ENCODE peak calls at places on chromosome 15, in six cellular contexts. One of them, this sample, is unnamed.

GRCh38 chr15:57735891-57736290 is 29.4 kb downstream of the POLR2M start:
- DNase-seq in heart left ventricle: no peak
- DNase-seq in GM12864: no peak
- DNase-seq in Daoy: no peak
- DNase-seq in effector CD8-positive, alpha-beta T cell: no peak
- DNase-seq in T follicular helper cell: no peak
- DNase-seq in this sample: no peak

GRCh38 chr15:62561572-62561970 is 396.5 kb upstream of the C2CD4B start:
- DNase-seq in heart left ventricle: no peak
- DNase-seq in effector CD8-positive, alpha-beta T cell: no peak
- DNase-seq in Daoy: no peak
- DNase-seq in T follicular helper cell: no peak
- DNase-seq in GM12864: no peak
- DNase-seq in this sample: no peak

GRCh38 chr15:20340331-20340811 is 201.2 kb downstream of the GOLGA6L6 start:
- DNase-seq in T follicular helper cell: no peak
- DNase-seq in Daoy: peak
- DNase-seq in GM12864: no peak
- DNase-seq in heart left ventricle: peak
- DNase-seq in effector CD8-positive, alpha-beta T cell: no peak
- DNase-seq in this sample: no peak

GRCh38 chr15:82850242-82850591 is 40.8 kb downstream of the WHAMM start:
- DNase-seq in effector CD8-positive, alpha-beta T cell: no peak
- DNase-seq in heart left ventricle: no peak
- DNase-seq in T follicular helper cell: no peak
- DNase-seq in GM12864: no peak
- DNase-seq in Daoy: peak
- DNase-seq in this sample: no peak

GRCh38 chr15:31131853-31132375 is 30.4 kb upstream of the TRPM1 start:
- DNase-seq in T follicular helper cell: no peak
- DNase-seq in Daoy: no peak
- DNase-seq in GM12864: no peak
- DNase-seq in effector CD8-positive, alpha-beta T cell: no peak
- DNase-seq in heart left ventricle: no peak
- DNase-seq in this sample: no peak

GRCh38 chr15:92453611-92454010 is 59.9 kb downstream of the ST8SIA2 start:
- DNase-seq in Daoy: no peak
- DNase-seq in heart left ventricle: no peak
- DNase-seq in effector CD8-positive, alpha-beta T cell: no peak
- DNase-seq in T follicular helper cell: no peak
- DNase-seq in GM12864: no peak
- DNase-seq in this sample: no peak

GRCh38 chr15:40339621-40339945 is 1.2 kb downstream of the CCDC9B start:
- DNase-seq in T follicular helper cell: no peak
- DNase-seq in effector CD8-positive, alpha-beta T cell: no peak
- DNase-seq in GM12864: no peak
- DNase-seq in Daoy: peak
- DNase-seq in heart left ventricle: peak
- DNase-seq in this sample: no peak

GRCh38 chr15:100821327-100821726 is 58.3 kb upstream of the ALDH1A3 start:
- DNase-seq in effector CD8-positive, alpha-beta T cell: no peak
- DNase-seq in T follicular helper cell: no peak
- DNase-seq in heart left ventricle: no peak
- DNase-seq in Daoy: no peak
- DNase-seq in GM12864: no peak
- DNase-seq in this sample: no peak

GRCh38 chr15:44535509-44536297 is 1.2 kb upstream of the EIF3J start:
- DNase-seq in GM12864: no peak
- DNase-seq in T follicular helper cell: no peak
- DNase-seq in Daoy: peak
- DNase-seq in heart left ventricle: no peak
- DNase-seq in effector CD8-positive, alpha-beta T cell: no peak
- DNase-seq in this sample: no peak

GRCh38 chr15:40100133-40100946 is 8.3 kb downstream of the BMF start:
- DNase-seq in GM12864: no peak
- DNase-seq in Daoy: no peak
- DNase-seq in heart left ventricle: no peak
- DNase-seq in effector CD8-positive, alpha-beta T cell: no peak
- DNase-seq in T follicular helper cell: no peak
- DNase-seq in this sample: no peak

GRCh38 chr15:28977377-28978010 is 91.7 kb downstream of the APBA2 start:
- DNase-seq in Daoy: peak
- DNase-seq in effector CD8-positive, alpha-beta T cell: no peak
- DNase-seq in GM12864: no peak
- DNase-seq in T follicular helper cell: no peak
- DNase-seq in heart left ventricle: no peak
- DNase-seq in this sample: peak

GRCh38 chr15:39830166-39830565 is 47.5 kb upstream of the FSIP1 start:
- DNase-seq in effector CD8-positive, alpha-beta T cell: no peak
- DNase-seq in T follicular helper cell: no peak
- DNase-seq in Daoy: no peak
- DNase-seq in heart left ventricle: no peak
- DNase-seq in GM12864: no peak
- DNase-seq in this sample: no peak

GRCh38 chr15:62644874-62645755 is 397.4 kb upstream of the TPM1 start:
- DNase-seq in heart left ventricle: no peak
- DNase-seq in T follicular helper cell: no peak
- DNase-seq in GM12864: no peak
- DNase-seq in Daoy: no peak
- DNase-seq in effector CD8-positive, alpha-beta T cell: no peak
- DNase-seq in this sample: no peak

GRCh38 chr15:85710340-85710842 is 84.3 kb downstream of the KLHL25 start:
- DNase-seq in heart left ventricle: no peak
- DNase-seq in T follicular helper cell: no peak
- DNase-seq in Daoy: no peak
- DNase-seq in GM12864: peak
- DNase-seq in effector CD8-positive, alpha-beta T cell: no peak
- DNase-seq in this sample: no peak

GRCh38 chr15:26870346-26870745 is 3.5 kb downstream of the GABRA5 start:
- DNase-seq in T follicular helper cell: no peak
- DNase-seq in heart left ventricle: no peak
- DNase-seq in effector CD8-positive, alpha-beta T cell: no peak
- DNase-seq in Daoy: no peak
- DNase-seq in GM12864: no peak
- DNase-seq in this sample: no peak

GRCh38 chr15:31273258-31273941 is 53.2 kb upstream of the KLF13 start:
- DNase-seq in Daoy: no peak
- DNase-seq in T follicular helper cell: no peak
- DNase-seq in GM12864: no peak
- DNase-seq in effector CD8-positive, alpha-beta T cell: no peak
- DNase-seq in heart left ventricle: no peak
- DNase-seq in this sample: no peak

GRCh38 chr15:77840962-77841361 is 208.2 kb upstream of the LINGO1 start:
- DNase-seq in T follicular helper cell: no peak
- DNase-seq in effector CD8-positive, alpha-beta T cell: no peak
- DNase-seq in heart left ventricle: peak
- DNase-seq in GM12864: no peak
- DNase-seq in Daoy: peak
- DNase-seq in this sample: no peak

GRCh38 chr15:89333959-89334509 is 590 bp downstream of the POLG start:
- DNase-seq in Daoy: no peak
- DNase-seq in heart left ventricle: no peak
- DNase-seq in effector CD8-positive, alpha-beta T cell: no peak
- DNase-seq in GM12864: no peak
- DNase-seq in T follicular helper cell: no peak
- DNase-seq in this sample: peak

GRCh38 chr15:49154799-49155109 is 645 bp downstream of the COPS2 start:
- DNase-seq in effector CD8-positive, alpha-beta T cell: no peak
- DNase-seq in Daoy: no peak
- DNase-seq in heart left ventricle: no peak
- DNase-seq in T follicular helper cell: no peak
- DNase-seq in GM12864: no peak
- DNase-seq in this sample: no peak

GRCh38 chr15:65020419-65020818 is 9.0 kb downstream of the MTFMT start:
- DNase-seq in heart left ventricle: no peak
- DNase-seq in Daoy: no peak
- DNase-seq in T follicular helper cell: no peak
- DNase-seq in effector CD8-positive, alpha-beta T cell: no peak
- DNase-seq in GM12864: no peak
- DNase-seq in this sample: no peak

GRCh38 chr15:64197425-64197824 is 34.6 kb upstream of the PPIB start:
- DNase-seq in GM12864: no peak
- DNase-seq in heart left ventricle: no peak
- DNase-seq in T follicular helper cell: no peak
- DNase-seq in Daoy: no peak
- DNase-seq in effector CD8-positive, alpha-beta T cell: no peak
- DNase-seq in this sample: no peak

GRCh38 chr15:19992428-19992827 is 549.2 kb downstream of the GOLGA6L6 start:
- DNase-seq in effector CD8-positive, alpha-beta T cell: no peak
- DNase-seq in T follicular helper cell: no peak
- DNase-seq in Daoy: no peak
- DNase-seq in GM12864: no peak
- DNase-seq in heart left ventricle: no peak
- DNase-seq in this sample: no peak

GRCh38 chr15:88638626-88639372 is at the start of gene ISG20:
- DNase-seq in T follicular helper cell: peak
- DNase-seq in GM12864: peak
- DNase-seq in Daoy: peak
- DNase-seq in effector CD8-positive, alpha-beta T cell: peak
- DNase-seq in heart left ventricle: peak
- DNase-seq in this sample: peak

GRCh38 chr15:70086636-70087035 is 11.1 kb downstream of the TLE3 start:
- DNase-seq in T follicular helper cell: no peak
- DNase-seq in Daoy: no peak
- DNase-seq in effector CD8-positive, alpha-beta T cell: no peak
- DNase-seq in GM12864: no peak
- DNase-seq in heart left ventricle: peak
- DNase-seq in this sample: no peak

This sample was measured in dermis microvascular lymphatic vessel endothelial cell.